ENCODE peak calls at places on chromosomes 6 and 20, in five cellular contexts. One of them, this sample, is unnamed.

GRCh38 chr6:23424584-23424983 is 701.4 kb upstream of the NRSN1 start:
- DNase-seq in A549: no peak
- DNase-seq in body of pancreas: no peak
- DNase-seq in gastrocnemius medialis: no peak
- DNase-seq in ovary: no peak
- DNase-seq in this sample: no peak

GRCh38 chr20:5569021-5569420 is 181.2 kb upstream of the SHLD1 start:
- DNase-seq in ovary: no peak
- DNase-seq in gastrocnemius medialis: no peak
- DNase-seq in body of pancreas: no peak
- DNase-seq in A549: peak; percentile 75
- DNase-seq in this sample: no peak

GRCh38 chr6:37483917-37484785 is 15.5 kb downstream of the CCDC167 start:
- DNase-seq in body of pancreas: peak; percentile 58
- DNase-seq in ovary: peak; percentile 80
- DNase-seq in gastrocnemius medialis: peak; percentile 23
- DNase-seq in A549: peak; percentile 26
- DNase-seq in this sample: peak; percentile 61

GRCh38 chr6:3139090-3139903 is 18.0 kb downstream of the TUBB2A start:
- DNase-seq in gastrocnemius medialis: peak; percentile 78
- DNase-seq in A549: peak; percentile 36
- DNase-seq in body of pancreas: peak; percentile 84
- DNase-seq in ovary: no peak
- DNase-seq in this sample: peak; percentile 40

GRCh38 chr6:141445928-141446628 is 686.6 kb upstream of the GJE1 start:
- DNase-seq in ovary: no peak
- DNase-seq in A549: no peak
- DNase-seq in gastrocnemius medialis: no peak
- DNase-seq in body of pancreas: no peak
- DNase-seq in this sample: no peak

GRCh38 chr6:136751478-136751956 is 40.8 kb downstream of the MAP3K5 start:
- DNase-seq in gastrocnemius medialis: no peak
- DNase-seq in ovary: no peak
- DNase-seq in A549: no peak
- DNase-seq in body of pancreas: no peak
- DNase-seq in this sample: no peak

GRCh38 chr20:5751856-5752255 is 1.7 kb downstream of the SHLD1 start:
- DNase-seq in body of pancreas: peak; percentile 22
- DNase-seq in A549: no peak
- DNase-seq in ovary: no peak
- DNase-seq in gastrocnemius medialis: no peak
- DNase-seq in this sample: no peak

GRCh38 chr20:59724457-59725366 is 120.4 kb downstream of the PHACTR3 start:
- DNase-seq in ovary: no peak
- DNase-seq in gastrocnemius medialis: no peak
- DNase-seq in body of pancreas: no peak
- DNase-seq in A549: no peak
- DNase-seq in this sample: no peak

GRCh38 chr6:150755524-150755923 is 110.0 kb upstream of the MTHFD1L start:
- DNase-seq in ovary: peak; percentile 48
- DNase-seq in body of pancreas: no peak
- DNase-seq in gastrocnemius medialis: no peak
- DNase-seq in A549: no peak
- DNase-seq in this sample: no peak

GRCh38 chr6:166757226-166758135 is 130.4 kb upstream of the RPS6KA2 start:
- DNase-seq in A549: no peak
- DNase-seq in ovary: no peak
- DNase-seq in gastrocnemius medialis: no peak
- DNase-seq in body of pancreas: no peak
- DNase-seq in this sample: no peak

GRCh38 chr20:14948416-14948815 is 611.0 kb upstream of the FLRT3 start:
- DNase-seq in gastrocnemius medialis: no peak
- DNase-seq in ovary: no peak
- DNase-seq in A549: peak; percentile 37
- DNase-seq in body of pancreas: no peak
- DNase-seq in this sample: no peak

GRCh38 chr6:703562-703961 is 10.6 kb upstream of the EXOC2 start:
- DNase-seq in A549: no peak
- DNase-seq in body of pancreas: no peak
- DNase-seq in gastrocnemius medialis: no peak
- DNase-seq in ovary: no peak
- DNase-seq in this sample: no peak

GRCh38 chr6:25181923-25182322 is 97.3 kb upstream of the CARMIL1 start:
- DNase-seq in ovary: no peak
- DNase-seq in A549: no peak
- DNase-seq in body of pancreas: no peak
- DNase-seq in gastrocnemius medialis: no peak
- DNase-seq in this sample: no peak
- TF ChIP-seq POLR2A in ovary: no peak
- TF ChIP-seq POLR2A in A549: no peak
- TF ChIP-seq POLR2A in body of pancreas: no peak
- TF ChIP-seq POLR2A in gastrocnemius medialis: no peak
- TF ChIP-seq POLR2A in this sample: no peak

GRCh38 chr6:75279418-75279817 is 5.2 kb downstream of the TMEM30A start:
- DNase-seq in gastrocnemius medialis: no peak
- DNase-seq in body of pancreas: no peak
- DNase-seq in ovary: no peak
- DNase-seq in A549: no peak
- DNase-seq in this sample: no peak
- H3K4me1 ChIP-seq in gastrocnemius medialis: peaks cover 79% of the 10 kb centered on the region
- H3K4me1 ChIP-seq in body of pancreas: peaks cover 75% of the 10 kb centered on the region
- H3K4me1 ChIP-seq in ovary: peaks cover 10% of the 10 kb centered on the region
- H3K4me1 ChIP-seq in A549: peaks cover 71% of the 10 kb centered on the region
- H3K4me1 ChIP-seq in this sample: peaks cover 5% of the 10 kb centered on the region

GRCh38 chr6:158068893-158069799 is 87.5 kb downstream of the SYNJ2 start:
- DNase-seq in ovary: peak; percentile 32
- DNase-seq in A549: peak; percentile 55
- DNase-seq in body of pancreas: peak; percentile 78
- DNase-seq in gastrocnemius medialis: no peak
- DNase-seq in this sample: no peak
- H3K27ac ChIP-seq in ovary: no peak overlapping the region
- H3K27ac ChIP-seq in A549: peak overlapping the region; percentile 82
- H3K27ac ChIP-seq in body of pancreas: no peak overlapping the region
- H3K27ac ChIP-seq in gastrocnemius medialis: peak overlapping the region; percentile 18
- H3K27ac ChIP-seq in this sample: peak overlapping the region; percentile 37

GRCh38 chr6:94651239-94651638 is 926.1 kb upstream of the MANEA start:
- DNase-seq in ovary: no peak
- DNase-seq in body of pancreas: no peak
- DNase-seq in gastrocnemius medialis: no peak
- DNase-seq in A549: no peak
- DNase-seq in this sample: no peak
- TF ChIP-seq POLR2A in ovary: no peak
- TF ChIP-seq POLR2A in body of pancreas: no peak
- TF ChIP-seq POLR2A in gastrocnemius medialis: no peak
- TF ChIP-seq POLR2A in A549: no peak
- TF ChIP-seq POLR2A in this sample: no peak

GRCh38 chr20:46358336-46359058 is 47.9 kb downstream of the ELMO2 start:
- DNase-seq in gastrocnemius medialis: no peak
- DNase-seq in body of pancreas: no peak
- DNase-seq in A549: no peak
- DNase-seq in ovary: no peak
- DNase-seq in this sample: no peak
- H3K4me1 ChIP-seq in gastrocnemius medialis: peaks cover 61% of the 10 kb centered on the region
- H3K4me1 ChIP-seq in body of pancreas: peaks cover 34% of the 10 kb centered on the region
- H3K4me1 ChIP-seq in A549: peaks cover 14% of the 10 kb centered on the region
- H3K4me1 ChIP-seq in ovary: peaks cover 12% of the 10 kb centered on the region
- H3K4me1 ChIP-seq in this sample: peaks cover 4% of the 10 kb centered on the region

This sample was measured in uterus.